ENCODE peak calls at places on chromosome 9, in eight cellular contexts. One of them, this sample, is unnamed.
A peak's percentile ranks its signal among the peaks of the same experiment; 100 is the strongest.

GRCh38 chr9:18710089-18710488 is 236.1 kb downstream of the ADAMTSL1 start:
- DNase-seq in GM23338: no peak
- DNase-seq in fibroblast of lung: no peak
- DNase-seq in stomach: no peak
- DNase-seq in mammary epithelial cell: no peak
- DNase-seq in IMR-90: peak; percentile 6
- DNase-seq in lung: no peak
- DNase-seq in A549: no peak
- DNase-seq in this sample: no peak

GRCh38 chr9:89602978-89603628 is 1.7 kb upstream of the GADD45G start:
- DNase-seq in stomach: peak; percentile 95
- DNase-seq in IMR-90: peak; percentile 67
- DNase-seq in mammary epithelial cell: peak; percentile 72
- DNase-seq in GM23338: peak; percentile 97
- DNase-seq in A549: peak; percentile 88
- DNase-seq in lung: peak; percentile 92
- DNase-seq in fibroblast of lung: peak; percentile 82
- DNase-seq in this sample: peak; percentile 77

GRCh38 chr9:121261107-121261460 is 6.9 kb upstream of the GSN start:
- DNase-seq in mammary epithelial cell: no peak
- DNase-seq in IMR-90: no peak
- DNase-seq in GM23338: peak; percentile 46
- DNase-seq in A549: no peak
- DNase-seq in lung: no peak
- DNase-seq in stomach: no peak
- DNase-seq in fibroblast of lung: peak; percentile 38
- DNase-seq in this sample: peak; percentile 63

GRCh38 chr9:18799420-18799819 is 233.6 kb downstream of the SAXO1 start:
- DNase-seq in GM23338: no peak
- DNase-seq in fibroblast of lung: no peak
- DNase-seq in A549: no peak
- DNase-seq in mammary epithelial cell: no peak
- DNase-seq in stomach: no peak
- DNase-seq in lung: no peak
- DNase-seq in IMR-90: peak; percentile 30
- DNase-seq in this sample: no peak

GRCh38 chr9:76181020-76181641 is 213.1 kb downstream of the RFK start:
- DNase-seq in fibroblast of lung: peak; percentile 21
- DNase-seq in IMR-90: peak; percentile 74
- DNase-seq in mammary epithelial cell: peak; percentile 79
- DNase-seq in A549: peak; percentile 82
- DNase-seq in GM23338: no peak
- DNase-seq in lung: peak; percentile 57
- DNase-seq in stomach: no peak
- DNase-seq in this sample: no peak

GRCh38 chr9:78927099-78927940 is 630.4 kb downstream of the PSAT1 start:
- DNase-seq in IMR-90: no peak
- DNase-seq in stomach: no peak
- DNase-seq in lung: no peak
- DNase-seq in fibroblast of lung: no peak
- DNase-seq in A549: no peak
- DNase-seq in GM23338: no peak
- DNase-seq in mammary epithelial cell: no peak
- DNase-seq in this sample: no peak

GRCh38 chr9:97632992-97633858 is at the start of the genes NCBP1 and TSTD2:
- DNase-seq in lung: peak; percentile 95
- DNase-seq in fibroblast of lung: peak; percentile 98
- DNase-seq in IMR-90: peak; percentile 97
- DNase-seq in A549: peak; percentile 98
- DNase-seq in mammary epithelial cell: peak; percentile 99
- DNase-seq in GM23338: peak; percentile 98
- DNase-seq in stomach: peak; percentile 98
- DNase-seq in this sample: peak; percentile 99

GRCh38 chr9:111316796-111317195 is 13.2 kb downstream of the OR2K2 start:
- DNase-seq in A549: no peak
- DNase-seq in fibroblast of lung: peak; percentile 6
- DNase-seq in lung: no peak
- DNase-seq in GM23338: no peak
- DNase-seq in mammary epithelial cell: no peak
- DNase-seq in stomach: no peak
- DNase-seq in IMR-90: peak; percentile 15
- DNase-seq in this sample: no peak

GRCh38 chr9:116683535-116683934 is 3.6 kb upstream of the TRIM32 start:
- DNase-seq in IMR-90: no peak
- DNase-seq in stomach: no peak
- DNase-seq in fibroblast of lung: no peak
- DNase-seq in lung: no peak
- DNase-seq in GM23338: no peak
- DNase-seq in mammary epithelial cell: no peak
- DNase-seq in A549: no peak
- DNase-seq in this sample: no peak

GRCh38 chr9:85425153-85425611 is 316.6 kb downstream of the AGTPBP1 start:
- DNase-seq in IMR-90: no peak
- DNase-seq in GM23338: peak; percentile 95
- DNase-seq in A549: peak; percentile 62
- DNase-seq in stomach: peak; percentile 55
- DNase-seq in fibroblast of lung: peak; percentile 8
- DNase-seq in mammary epithelial cell: peak; percentile 27
- DNase-seq in lung: peak; percentile 39
- DNase-seq in this sample: peak; percentile 84

GRCh38 chr9:78866228-78867132 is 569.6 kb downstream of the PSAT1 start:
- DNase-seq in A549: peak; percentile 97
- DNase-seq in IMR-90: peak; percentile 96
- DNase-seq in mammary epithelial cell: peak; percentile 72
- DNase-seq in stomach: no peak
- DNase-seq in fibroblast of lung: peak; percentile 86
- DNase-seq in GM23338: no peak
- DNase-seq in lung: no peak
- DNase-seq in this sample: peak; percentile 80

GRCh38 chr9:15357050-15357653 is 50.1 kb upstream of the TTC39B start:
- DNase-seq in GM23338: peak; percentile 64
- DNase-seq in lung: no peak
- DNase-seq in fibroblast of lung: no peak
- DNase-seq in mammary epithelial cell: no peak
- DNase-seq in IMR-90: no peak
- DNase-seq in A549: peak; percentile 23
- DNase-seq in stomach: peak; percentile 28
- DNase-seq in this sample: no peak

GRCh38 chr9:127793093-127793708 is 7.4 kb downstream of the CDK9 start:
- DNase-seq in fibroblast of lung: peak; percentile 50
- DNase-seq in stomach: peak; percentile 48
- DNase-seq in A549: no peak
- DNase-seq in mammary epithelial cell: no peak
- DNase-seq in IMR-90: peak; percentile 62
- DNase-seq in lung: no peak
- DNase-seq in GM23338: no peak
- DNase-seq in this sample: peak; percentile 45

GRCh38 chr9:121339437-121339836 is 30.6 kb downstream of the STOM start:
- DNase-seq in lung: no peak
- DNase-seq in A549: no peak
- DNase-seq in GM23338: no peak
- DNase-seq in fibroblast of lung: no peak
- DNase-seq in stomach: no peak
- DNase-seq in mammary epithelial cell: no peak
- DNase-seq in IMR-90: no peak
- DNase-seq in this sample: no peak

GRCh38 chr9:71764438-71764837 is 3.9 kb downstream of the CEMIP2 start:
- DNase-seq in mammary epithelial cell: no peak
- DNase-seq in GM23338: no peak
- DNase-seq in A549: no peak
- DNase-seq in IMR-90: no peak
- DNase-seq in fibroblast of lung: no peak
- DNase-seq in lung: no peak
- DNase-seq in stomach: no peak
- DNase-seq in this sample: no peak
- H3K4me1 ChIP-seq in mammary epithelial cell: peaks cover 64% of the 10 kb centered on the region
- H3K4me1 ChIP-seq in GM23338: peaks cover 75% of the 10 kb centered on the region
- H3K4me1 ChIP-seq in A549: peaks cover 62% of the 10 kb centered on the region
- H3K4me1 ChIP-seq in IMR-90: peaks cover 17% of the 10 kb centered on the region
- H3K4me1 ChIP-seq in fibroblast of lung: peaks cover 21% of the 10 kb centered on the region
- H3K4me1 ChIP-seq in lung: peaks cover 10% of the 10 kb centered on the region
- H3K4me1 ChIP-seq in stomach: peaks cover 59% of the 10 kb centered on the region
- H3K4me1 ChIP-seq in this sample: peaks cover 46% of the 10 kb centered on the region

GRCh38 chr9:21470126-21470525 is 12.0 kb downstream of the IFNE start:
- DNase-seq in IMR-90: no peak
- DNase-seq in lung: no peak
- DNase-seq in fibroblast of lung: no peak
- DNase-seq in mammary epithelial cell: no peak
- DNase-seq in A549: no peak
- DNase-seq in GM23338: no peak
- DNase-seq in stomach: no peak
- DNase-seq in this sample: no peak
- H3K4me1 ChIP-seq in IMR-90: no peaks in the 10 kb centered on the region
- H3K4me1 ChIP-seq in lung: no peaks in the 10 kb centered on the region
- H3K4me1 ChIP-seq in fibroblast of lung: no peaks in the 10 kb centered on the region
- H3K4me1 ChIP-seq in mammary epithelial cell: no peaks in the 10 kb centered on the region
- H3K4me1 ChIP-seq in A549: no peaks in the 10 kb centered on the region
- H3K4me1 ChIP-seq in GM23338: peaks cover 9% of the 10 kb centered on the region
- H3K4me1 ChIP-seq in stomach: no peaks in the 10 kb centered on the region
- H3K4me1 ChIP-seq in this sample: no peaks in the 10 kb centered on the region

GRCh38 chr9:36930941-36931340 is 103.1 kb downstream of the PAX5 start:
- DNase-seq in fibroblast of lung: no peak
- DNase-seq in A549: no peak
- DNase-seq in stomach: peak; percentile 14
- DNase-seq in GM23338: no peak
- DNase-seq in mammary epithelial cell: no peak
- DNase-seq in IMR-90: no peak
- DNase-seq in lung: no peak
- DNase-seq in this sample: no peak
- H3K4me1 ChIP-seq in fibroblast of lung: no peaks in the 10 kb centered on the region
- H3K4me1 ChIP-seq in A549: peaks cover 10% of the 10 kb centered on the region
- H3K4me1 ChIP-seq in stomach: no peaks in the 10 kb centered on the region
- H3K4me1 ChIP-seq in GM23338: no peaks in the 10 kb centered on the region
- H3K4me1 ChIP-seq in mammary epithelial cell: peaks cover 9% of the 10 kb centered on the region
- H3K4me1 ChIP-seq in IMR-90: no peaks in the 10 kb centered on the region
- H3K4me1 ChIP-seq in lung: no peaks in the 10 kb centered on the region
- H3K4me1 ChIP-seq in this sample: peaks cover 4% of the 10 kb centered on the region

GRCh38 chr9:134060546-134060945 is 7.3 kb downstream of the BRD3 start:
- DNase-seq in A549: no peak
- DNase-seq in lung: no peak
- DNase-seq in stomach: peak; percentile 5
- DNase-seq in GM23338: no peak
- DNase-seq in fibroblast of lung: no peak
- DNase-seq in mammary epithelial cell: no peak
- DNase-seq in IMR-90: no peak
- DNase-seq in this sample: no peak

GRCh38 chr9:134061019-134061687 is 6.7 kb downstream of the BRD3 start:
- DNase-seq in fibroblast of lung: no peak
- DNase-seq in IMR-90: no peak
- DNase-seq in A549: no peak
- DNase-seq in mammary epithelial cell: no peak
- DNase-seq in lung: no peak
- DNase-seq in GM23338: no peak
- DNase-seq in stomach: no peak
- DNase-seq in this sample: no peak

GRCh38 chr9:134063088-134063875 is 4.5 kb downstream of the BRD3 start:
- DNase-seq in GM23338: no peak
- DNase-seq in lung: no peak
- DNase-seq in fibroblast of lung: no peak
- DNase-seq in stomach: peak; percentile 18
- DNase-seq in IMR-90: no peak
- DNase-seq in mammary epithelial cell: no peak
- DNase-seq in A549: no peak
- DNase-seq in this sample: no peak

GRCh38 chr9:134062461-134063087 is 5.3 kb downstream of the BRD3 start:
- DNase-seq in A549: no peak
- DNase-seq in GM23338: no peak
- DNase-seq in mammary epithelial cell: no peak
- DNase-seq in IMR-90: no peak
- DNase-seq in stomach: no peak
- DNase-seq in lung: no peak
- DNase-seq in fibroblast of lung: no peak
- DNase-seq in this sample: no peak

DNA sequence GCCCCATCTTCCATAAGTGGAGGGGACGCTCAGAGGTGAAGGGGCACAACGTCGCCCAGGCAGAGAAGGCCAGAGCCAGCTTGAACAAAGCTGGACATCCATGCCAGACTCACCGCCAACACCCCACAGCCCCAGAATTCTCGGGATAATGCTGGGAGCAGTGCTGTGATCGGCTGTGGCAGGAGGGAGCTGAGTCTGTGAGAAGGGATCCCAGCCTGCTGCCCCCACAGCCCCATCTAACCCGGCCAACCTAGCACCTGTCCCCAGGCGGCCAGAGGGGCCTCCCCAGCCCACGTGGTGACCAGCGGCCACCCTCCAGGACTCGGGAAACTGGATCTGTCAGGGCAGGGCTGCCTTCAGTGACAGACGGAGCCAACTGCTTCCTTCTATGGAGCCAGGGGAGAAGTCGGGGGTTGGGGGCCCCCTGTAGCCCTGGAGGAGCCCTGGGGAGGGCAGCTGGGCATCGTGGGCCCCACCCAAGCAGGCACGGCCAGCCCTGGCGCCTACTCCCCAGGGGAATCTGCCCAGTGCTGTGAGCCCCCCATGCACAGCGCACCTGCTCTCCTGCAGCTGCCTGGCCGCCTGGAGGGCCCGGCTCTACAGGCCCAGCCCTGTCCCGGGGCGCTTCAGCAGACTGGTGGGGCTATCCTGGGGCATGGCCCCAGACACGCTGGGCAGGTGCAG is 6.0 kb downstream of the BRD3 start:
- DNase-seq in A549: no peak
- DNase-seq in lung: no peak
- DNase-seq in fibroblast of lung: no peak
- DNase-seq in mammary epithelial cell: no peak
- DNase-seq in stomach: peak; percentile 60
- DNase-seq in GM23338: no peak
- DNase-seq in IMR-90: no peak
- DNase-seq in this sample: no peak
- H3K4me1 ChIP-seq in A549: peaks cover 22% of the 10 kb centered on the region
- H3K4me1 ChIP-seq in lung: peaks cover 2% of the 10 kb centered on the region
- H3K4me1 ChIP-seq in fibroblast of lung: peaks cover 2% of the 10 kb centered on the region
- H3K4me1 ChIP-seq in mammary epithelial cell: peaks cover 20% of the 10 kb centered on the region
- H3K4me1 ChIP-seq in stomach: peaks cover 63% of the 10 kb centered on the region
- H3K4me1 ChIP-seq in GM23338: peaks cover 14% of the 10 kb centered on the region
- H3K4me1 ChIP-seq in IMR-90: peaks cover 12% of the 10 kb centered on the region
- H3K4me1 ChIP-seq in this sample: peaks cover 18% of the 10 kb centered on the region

DNA sequence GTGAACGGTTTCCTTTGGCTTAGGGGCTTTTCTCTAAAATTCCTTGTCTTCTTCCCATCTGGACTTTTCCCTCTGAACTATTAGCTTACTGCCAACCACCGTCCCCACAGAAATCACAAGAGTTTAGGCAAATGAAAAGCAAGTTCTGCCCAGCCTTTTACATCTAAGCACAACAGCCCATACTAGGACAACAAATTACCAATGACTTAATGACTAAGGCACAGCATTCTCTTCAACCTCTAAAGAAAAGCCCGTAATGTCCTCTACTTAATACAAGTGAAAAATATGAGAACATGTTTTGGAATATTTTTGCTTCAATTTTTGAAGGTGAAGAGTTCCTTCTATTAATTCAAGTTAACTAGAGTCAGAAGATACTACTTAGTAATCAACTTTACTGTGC is 1.2 kb downstream of the ZBTB5 start:
- DNase-seq in fibroblast of lung: no peak
- DNase-seq in mammary epithelial cell: no peak
- DNase-seq in GM23338: no peak
- DNase-seq in stomach: no peak
- DNase-seq in A549: no peak
- DNase-seq in IMR-90: no peak
- DNase-seq in lung: no peak
- DNase-seq in this sample: peak; percentile 20
- H3K4me1 ChIP-seq in fibroblast of lung: peaks cover 8% of the 10 kb centered on the region
- H3K4me1 ChIP-seq in mammary epithelial cell: peaks cover 23% of the 10 kb centered on the region
- H3K4me1 ChIP-seq in GM23338: peaks cover 19% of the 10 kb centered on the region
- H3K4me1 ChIP-seq in stomach: peaks cover 14% of the 10 kb centered on the region
- H3K4me1 ChIP-seq in A549: peaks cover 32% of the 10 kb centered on the region
- H3K4me1 ChIP-seq in IMR-90: no peaks in the 10 kb centered on the region
- H3K4me1 ChIP-seq in lung: peaks cover 18% of the 10 kb centered on the region
- H3K4me1 ChIP-seq in this sample: peaks cover 17% of the 10 kb centered on the region

This sample was measured in endothelial cell of umbilical vein.